ENCODE peak calls at places on chromosomes 11 and 22, in four cellular contexts. G is osteoblast, R is thoracic aorta, V is tibial artery. H is an unnamed sample.

GRCh38 chr11:89381094-89381493 is 110.1 kb downstream of the NOX4 start:
- DNase-seq in G (no peak), R (peak; percentile 21), V (peak; percentile 53), H (no peak)

GRCh38 chr11:13362596-13363109 is 85.1 kb downstream of the BMAL1 start:
- DNase-seq in G (no peak), R (no peak), V (no peak), H (no peak)

GRCh38 chr11:125063429-125064043 is 431 bp downstream of the SLC37A2 start:
- DNase-seq in G (peak; percentile 79), R (no peak), V (no peak), H (no peak)

GRCh38 chr11:18633256-18634139 is 644 bp downstream of the SPTY2D1 start:
- DNase-seq in G (no peak), R (no peak), V (no peak), H (no peak)

GRCh38 chr22:31342389-31343125 is 3.6 kb downstream of the PATZ1 start:
- DNase-seq in G (peak; percentile 75), R (no peak), V (no peak), H (no peak)

GRCh38 chr11:77035580-77035979 is 1.4 kb downstream of the B3GNT6 start:
- DNase-seq in G (no peak), R (no peak), V (no peak), H (no peak)

GRCh38 chr22:32042924-32043323 is at the start of gene SLC5A1:
- DNase-seq in G (no peak), R (no peak), V (no peak), H (no peak)

GRCh38 chr11:978781-979180 is 53.1 kb downstream of the AP2A2 start:
- DNase-seq in G (peak; percentile 62), R (no peak), V (no peak), H (no peak)

GRCh38 chr11:105719073-105719846 is 109.4 kb downstream of the GRIA4 start:
- DNase-seq in G (no peak), R (no peak), V (no peak), H (no peak)

GRCh38 chr11:11107081-11107480 is 246.0 kb downstream of the CSNK2A3 start:
- DNase-seq in G (no peak), R (no peak), V (no peak), H (no peak)

GRCh38 chr11:130947481-130947880 is 31.2 kb upstream of the SNX19 start:
- DNase-seq in G (no peak), R (no peak), V (no peak), H (no peak)

GRCh38 chr11:118872403-118872821 is 11.3 kb upstream of the CXCR5 start:
- DNase-seq in G (peak; percentile 14), R (no peak), V (no peak), H (no peak)

GRCh38 chr11:62560566-62561103 is 13.1 kb downstream of the EEF1G start:
- DNase-seq in G (peak; percentile 97), R (peak; percentile 83), V (peak; percentile 91), H (no peak)

GRCh38 chr11:80898910-80899309 is 1458.1 kb upstream of the TENM4 start:
- DNase-seq in G (no peak), R (no peak), V (no peak), H (no peak)

GRCh38 chr22:39343259-39344045 is 6.3 kb upstream of the SYNGR1 start:
- DNase-seq in G (peak; percentile 95), R (no peak), V (peak; percentile 41), H (no peak)

GRCh38 chr22:29258407-29259252 is 9.2 kb downstream of the RHBDD3 start:
- DNase-seq in G (peak; percentile 58), R (no peak), V (no peak), H (no peak)

GRCh38 chr11:23840872-23841271 is 656.0 kb upstream of the LUZP2 start:
- DNase-seq in G (no peak), R (no peak), V (no peak), H (no peak)

GRCh38 chr11:100890779-100891178 is 203.7 kb downstream of the ARHGAP42 start:
- DNase-seq in G (no peak), R (no peak), V (peak; percentile 29), H (no peak)

GRCh38 chr11:44101098-44101497 is 5.6 kb downstream of the EXT2 start:
- DNase-seq in G (no peak), R (no peak), V (no peak), H (no peak)

GRCh38 chr11:44108260-44108659 is 12.8 kb downstream of the EXT2 start:
- DNase-seq in G (no peak), R (no peak), V (no peak), H (no peak)

GRCh38 chr11:44110231-44110679 is 14.8 kb downstream of the EXT2 start:
- DNase-seq in G (no peak), R (no peak), V (peak; percentile 49), H (no peak)

DNA sequence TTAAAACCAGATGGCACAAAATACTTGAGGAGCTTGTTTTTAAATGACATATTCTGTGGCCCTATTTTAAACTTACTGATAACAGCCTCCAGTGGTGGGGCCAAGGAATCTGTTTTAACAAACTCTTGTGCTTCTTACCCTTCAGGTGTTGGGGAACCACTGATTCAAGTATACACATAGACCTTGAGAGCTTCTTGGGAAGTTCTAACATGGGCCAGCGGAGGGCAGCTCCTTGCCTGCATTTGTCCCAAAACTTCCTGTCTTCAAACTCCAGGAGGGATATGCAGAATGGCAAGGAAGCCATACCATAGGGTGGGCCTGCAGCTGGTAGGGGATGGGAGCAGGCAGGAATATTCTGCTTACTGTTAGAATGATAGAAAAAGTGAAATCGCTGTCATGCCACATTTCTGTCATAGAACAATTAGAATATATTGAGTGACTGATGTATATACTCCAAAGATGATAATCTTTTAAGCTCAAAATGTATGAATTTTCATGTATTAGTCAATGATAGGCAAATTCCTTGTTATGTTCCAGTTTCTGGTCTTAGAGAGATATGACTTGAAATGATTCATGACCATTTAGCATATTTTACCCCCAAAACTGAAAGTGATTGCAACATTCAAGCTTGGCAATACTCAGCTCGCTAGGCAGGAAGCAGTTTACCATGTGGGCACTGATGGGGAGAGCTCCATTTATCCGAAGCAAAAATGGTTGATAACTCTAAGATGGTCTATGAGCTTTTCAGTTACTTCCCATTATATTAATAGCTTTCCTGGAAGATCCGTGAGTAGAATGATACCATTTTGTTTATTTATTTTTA is 9.2 kb downstream of the EXT2 start:
- DNase-seq in G (peak; percentile 80), R (no peak), V (no peak), H (no peak)
- TF ChIP-seq CTCF in G (peak; percentile 15), R (no peak), V (no peak), H (peak; percentile 16)

GRCh38 chr22:25840883-25841282 is 98.9 kb downstream of the MYO18B start:
- DNase-seq in G (no peak), R (no peak), V (no peak), H (no peak)

GRCh38 chr22:25843660-25844275 is 101.8 kb downstream of the MYO18B start:
- DNase-seq in G (no peak), R (no peak), V (no peak), H (no peak)

GRCh38 chr22:25840162-25840561 is 98.2 kb downstream of the MYO18B start:
- DNase-seq in G (no peak), R (no peak), V (no peak), H (no peak)

GRCh38 chr22:25839755-25840154 is 97.8 kb downstream of the MYO18B start:
- DNase-seq in G (no peak), R (no peak), V (no peak), H (no peak)

GRCh38 chr22:25841775-25842174 is 99.8 kb downstream of the MYO18B start:
- DNase-seq in G (no peak), R (no peak), V (no peak), H (no peak)
- TF ChIP-seq CTCF in G (no peak), R (no peak), V (no peak), H (no peak)

DNA sequence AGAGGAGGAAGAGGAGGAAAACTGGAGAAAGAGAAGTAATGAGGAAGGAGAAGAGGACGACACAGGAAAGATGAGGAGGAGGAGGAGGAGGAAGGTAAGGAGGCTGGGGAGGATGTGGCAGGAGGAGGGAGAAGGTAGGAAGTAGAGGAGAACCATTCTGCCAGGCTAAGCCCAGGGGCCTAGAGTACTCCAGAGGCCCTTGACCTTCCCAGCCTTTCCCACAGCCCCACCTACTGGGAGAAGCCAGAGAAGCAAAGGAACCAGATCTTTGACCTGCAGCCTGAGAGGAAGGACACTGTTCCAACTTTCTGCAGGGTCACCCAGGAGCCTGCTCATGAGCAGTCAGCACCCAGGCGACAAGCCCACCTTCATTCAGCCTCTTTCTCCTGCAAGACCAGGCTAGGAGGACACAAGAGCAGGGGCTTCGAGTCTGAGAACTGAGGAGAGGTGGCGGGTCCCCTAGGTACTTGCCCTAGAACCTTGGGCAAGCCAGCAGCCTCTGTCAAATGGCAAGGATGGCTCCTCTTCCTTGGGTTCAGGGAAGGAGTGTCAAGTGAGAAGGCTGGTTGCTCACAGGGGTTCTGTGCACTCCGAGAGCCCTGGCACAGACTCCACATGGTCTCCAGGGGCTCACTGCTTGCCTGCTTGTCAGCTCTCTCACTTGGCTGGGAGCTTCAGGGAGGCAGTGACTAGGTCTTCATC is 27.9 kb upstream of the OAF start:
- DNase-seq in G (no peak), R (no peak), V (no peak), H (peak; percentile 50)
- TF ChIP-seq CTCF in G (peak; percentile 48), R (no peak), V (no peak), H (peak; percentile 50)

DNA sequence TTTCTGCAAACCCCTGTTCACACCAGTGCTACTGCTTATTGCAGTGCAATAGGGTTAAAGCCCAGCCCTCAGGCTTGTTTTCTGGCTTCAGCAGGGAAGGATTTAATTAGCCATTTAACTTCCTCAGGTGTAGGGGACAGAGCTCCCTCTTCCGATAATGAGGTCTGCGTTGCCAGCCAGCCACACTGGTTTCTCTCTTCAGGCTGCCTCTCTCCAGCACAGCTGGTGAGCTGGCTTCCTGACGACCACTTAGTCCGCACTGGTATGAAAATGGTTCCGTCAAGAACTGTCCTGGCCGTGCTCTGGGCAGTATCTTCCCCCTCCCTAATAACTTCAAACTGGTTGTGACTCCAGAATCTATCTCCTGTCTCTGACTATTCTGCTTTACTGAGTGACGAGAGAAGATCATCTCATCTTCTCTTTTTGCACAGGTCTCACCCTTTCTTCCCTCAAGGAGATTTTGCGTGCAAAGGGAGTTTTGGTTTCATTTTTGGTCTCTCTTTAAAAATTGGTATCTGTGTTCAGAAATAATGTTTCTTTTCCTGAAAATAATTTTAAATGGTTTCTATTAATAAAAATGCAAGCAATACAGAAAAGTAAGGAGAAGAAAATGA is 49.2 kb downstream of the CNTN5 start:
- DNase-seq in G (no peak), R (no peak), V (no peak), H (no peak)
- TF ChIP-seq CTCF in G (no peak), R (no peak), V (no peak), H (no peak)

GRCh38 chr22:37119872-37120271 is 10.4 kb upstream of the TMPRSS6 start:
- DNase-seq in G (no peak), R (no peak), V (no peak), H (no peak)

GRCh38 chr22:37120569-37121340 is 11.2 kb upstream of the TMPRSS6 start:
- DNase-seq in G (no peak), R (no peak), V (no peak), H (no peak)

GRCh38 chr22:37122598-37123180 is 13.2 kb upstream of the TMPRSS6 start:
- DNase-seq in G (no peak), R (no peak), V (no peak), H (no peak)

GRCh38 chr22:37123649-37124048 is 14.1 kb upstream of the TMPRSS6 start:
- DNase-seq in G (no peak), R (no peak), V (no peak), H (no peak)

GRCh38 chr22:37121887-37122591 is 12.5 kb upstream of the TMPRSS6 start:
- DNase-seq in G (peak; percentile 89), R (no peak), V (no peak), H (no peak)
- TF ChIP-seq CTCF in G (no peak), R (no peak), V (no peak), H (peak; percentile 21)

H was measured in chondrocyte.